ENCODE peak calls at places on chromosomes 1 and 21, in seven cellular contexts. H is esophagus muscularis mucosa, V is ovary, C is spleen, K is tibial nerve, G is stomach, N is GM06990. X is an unnamed sample. For H3K27me3, the result is how much of the 10 kb centered on the place peaks cover.

GRCh38 chr1:183885142-183885735 is 80.3 kb downstream of the RGL1 start:
- DNase-seq in V (no peak), G (no peak), K (no peak), C (no peak), H (no peak), N (no peak), X (no peak)

GRCh38 chr1:154425172-154425571 is 20.0 kb downstream of the IL6R start:
- DNase-seq in H (no peak), N (no peak), G (no peak), C (no peak), V (no peak), K (no peak), X (no peak)

GRCh38 chr1:34898220-34898820 is 31.1 kb downstream of the DLGAP3 start:
- DNase-seq in N (no peak), V (no peak), H (no peak), C (no peak), G (no peak), K (no peak), X (no peak)

GRCh38 chr1:67948155-67949075 is 102.0 kb downstream of the DIRAS3 start:
- DNase-seq in C (no peak), G (no peak), V (no peak), K (no peak), N (no peak), H (no peak), X (no peak)

GRCh38 chr1:5970623-5971273 is 21.5 kb downstream of the NPHP4 start:
- DNase-seq in K (no peak), V (no peak), N (no peak), G (no peak), C (no peak), H (no peak), X (peak)

GRCh38 chr1:46077669-46078068 is 54.8 kb downstream of the PIK3R3 start:
- DNase-seq in C (no peak), H (no peak), V (no peak), K (no peak), G (no peak), N (no peak), X (no peak)

GRCh38 chr21:34890724-34891609 is 158.1 kb downstream of the RUNX1 start:
- DNase-seq in V (peak), H (peak), G (no peak), N (no peak), K (no peak), C (peak), X (peak)

GRCh38 chr1:78060857-78061563 is 15.2 kb downstream of the GIPC2 start:
- DNase-seq in K (no peak), V (no peak), G (no peak), N (peak), C (no peak), H (no peak), X (no peak)

GRCh38 chr1:50976890-50977574 is 7.0 kb downstream of the CDKN2C start:
- DNase-seq in N (peak), H (peak), V (peak), K (no peak), C (no peak), G (no peak), X (no peak)

GRCh38 chr1:43975249-43975961 is 645 bp downstream of the ATP6V0B start:
- DNase-seq in G (peak), N (peak), C (peak), V (peak), H (no peak), K (no peak), X (peak)

GRCh38 chr1:224245188-224245587 is 62.1 kb downstream of the DEGS1 start:
- DNase-seq in H (no peak), C (peak), K (no peak), V (no peak), G (no peak), N (peak), X (peak)

GRCh38 chr1:59446257-59446901 is 149.5 kb downstream of the FGGY start:
- DNase-seq in N (no peak), G (no peak), K (no peak), H (no peak), C (no peak), V (no peak), X (no peak)

GRCh38 chr1:37473431-37474050 is 839 bp upstream of the ZC3H12A start:
- DNase-seq in V (no peak), K (no peak), H (no peak), G (no peak), N (no peak), C (no peak), X (peak)

GRCh38 chr1:32818804-32819541 is 1.5 kb downstream of the S100PBP start:
- DNase-seq in N (peak), G (no peak), V (no peak), K (no peak), H (no peak), C (no peak), X (no peak)

GRCh38 chr1:66980745-66981367 is 56.1 kb downstream of the MIER1 start:
- DNase-seq in C (no peak), G (no peak), N (no peak), K (no peak), H (no peak), V (no peak), X (no peak)

DNA sequence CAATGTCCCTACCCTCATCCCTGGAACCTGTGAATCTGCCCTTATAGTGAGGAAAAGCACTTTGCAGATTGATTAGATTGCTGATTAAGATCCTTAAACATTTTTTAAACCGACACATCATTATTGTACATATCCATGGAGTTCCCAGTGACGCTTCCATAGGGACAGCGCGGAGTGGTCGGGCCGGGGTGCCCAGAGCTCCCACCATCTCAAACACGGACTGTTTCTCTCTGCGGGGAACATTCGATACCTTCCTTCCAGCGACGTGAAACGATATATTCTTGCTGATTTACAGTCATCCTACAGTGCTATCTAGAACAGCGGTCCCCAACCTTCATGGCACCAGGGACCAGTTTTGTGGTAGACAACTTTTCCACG is 4.0 kb downstream of the KRTAP10-12 start:
- DNase-seq in H (peak), K (no peak), C (no peak), V (no peak), G (no peak), N (no peak), X (no peak)
- H3K27me3 ChIP-seq in H (under half), K (half or more), C (under half), V (under half), G (half or more), N (under half), X (under half)

GRCh38 chr1:246497331-246497915 is 9.7 kb downstream of the SMYD3 start:
- DNase-seq in C (no peak), N (no peak), H (no peak), K (no peak), G (no peak), V (no peak), X (no peak)
- TF ChIP-seq CTCF in C (peak), N (peak), H (peak), K (peak), G (peak), V (peak), X (peak)

GRCh38 chr1:53685272-53686051 is 53.5 kb downstream of the GLIS1 start:
- DNase-seq in C (no peak), V (no peak), H (no peak), K (no peak), G (no peak), N (no peak), X (no peak)
- H3K27me3 ChIP-seq in C (under half), V (under half), H (under half), K (half or more), G (under half), N (under half), X (under half)

DNA sequence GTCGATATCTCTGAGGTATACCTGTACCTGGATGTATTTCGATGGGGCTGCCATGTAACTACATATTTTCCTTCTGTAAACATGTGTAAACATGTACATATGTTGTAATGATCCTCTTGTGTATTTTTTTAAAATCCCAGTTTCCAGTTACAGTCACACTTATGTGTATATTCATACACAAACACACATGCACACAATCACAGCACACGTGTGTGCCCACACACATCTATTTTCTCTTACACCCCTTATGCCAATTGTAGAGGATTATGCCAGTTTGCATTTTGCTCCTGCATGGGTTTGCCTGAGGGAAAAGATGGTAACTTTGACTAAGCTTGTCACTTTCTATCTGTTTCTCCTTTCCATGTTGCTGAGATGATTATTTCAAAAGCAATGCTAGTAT is 10.1 kb downstream of the SYT14 start:
- DNase-seq in K (no peak), C (no peak), G (no peak), N (no peak), H (no peak), V (no peak), X (no peak)
- TF ChIP-seq CTCF in K (no peak), C (no peak), G (no peak), N (no peak), H (no peak), V (no peak), X (no peak)

DNA sequence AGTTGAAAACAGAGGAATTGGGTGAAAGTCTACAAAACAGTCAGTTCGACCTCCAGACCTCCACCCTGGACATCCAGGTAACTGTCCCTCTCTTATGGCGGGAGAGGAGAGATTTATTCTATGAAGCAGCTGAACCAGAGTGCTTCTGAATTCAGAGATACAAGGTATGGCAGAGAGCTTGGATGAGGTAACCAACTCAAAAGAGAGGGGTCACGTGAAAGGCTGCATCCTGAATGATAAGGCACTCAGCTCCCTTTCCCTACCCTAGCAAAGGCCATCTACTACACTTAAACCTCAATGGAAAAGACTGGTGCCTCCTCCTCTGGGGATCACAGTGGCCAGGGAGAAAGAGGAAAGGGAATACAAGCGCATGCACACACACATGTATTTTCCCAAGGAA is 88.4 kb upstream of the KCNA3 start:
- DNase-seq in K (no peak), H (no peak), V (no peak), G (no peak), C (no peak), N (no peak), X (no peak)
- H3K27me3 ChIP-seq in K (under half), H (under half), V (under half), G (under half), C (under half), N (under half), X (under half)